ENCODE peak calls at places on chromosomes 13 and 19, in six cellular contexts. Z is Peyer's patch, X is cardiac fibroblast, D is coronary artery, H is GM20000, V is body of pancreas. I is an unnamed sample.

GRCh38 chr19:57934820-57935665 is at the start of gene ZNF418:
- DNase-seq in Z (peak; percentile 34), X (peak; percentile 87), D (no peak), H (peak; percentile 64), V (peak; percentile 63), I (peak; percentile 31)

GRCh38 chr13:90890435-90890834 is 457.1 kb upstream of the MIR17HG start:
- DNase-seq in Z (no peak), X (no peak), D (no peak), H (no peak), V (no peak), I (no peak)

GRCh38 chr13:34357435-34358232 is 539.7 kb downstream of the RFC3 start:
- DNase-seq in Z (no peak), X (peak; percentile 85), D (no peak), H (no peak), V (no peak), I (no peak)

GRCh38 chr19:18122860-18123795 is 25.6 kb downstream of the MAST3 start:
- DNase-seq in Z (no peak), X (no peak), D (no peak), H (no peak), V (no peak), I (no peak)

GRCh38 chr19:5974721-5975387 is 3.1 kb downstream of the RANBP3 start:
- DNase-seq in Z (no peak), X (no peak), D (no peak), H (peak; percentile 67), V (no peak), I (no peak)

GRCh38 chr13:44685641-44686040 is 109.5 kb upstream of the TSC22D1 start:
- DNase-seq in Z (no peak), X (peak; percentile 43), D (no peak), H (no peak), V (no peak), I (no peak)

GRCh38 chr19:48965033-48965805 is at the start of gene FTL:
- DNase-seq in Z (peak; percentile 98), X (peak; percentile 95), D (peak; percentile 99), H (peak; percentile 97), V (peak; percentile 98), I (peak; percentile 96)

GRCh38 chr19:51460164-51460992 is 2.1 kb upstream of the SIGLEC8 start:
- DNase-seq in Z (no peak), X (no peak), D (peak; percentile 57), H (no peak), V (no peak), I (no peak)

GRCh38 chr19:8054169-8054568 is 1.6 kb downstream of the CCL25 start:
- DNase-seq in Z (no peak), X (no peak), D (no peak), H (no peak), V (peak; percentile 9), I (no peak)

GRCh38 chr19:1066748-1067340 is at the start of gene ARHGAP45:
- DNase-seq in Z (peak; percentile 86), X (no peak), D (no peak), H (peak; percentile 94), V (no peak), I (peak; percentile 89)

GRCh38 chr19:5903054-5903501 is 512 bp downstream of the NDUFA11 start:
- DNase-seq in Z (no peak), X (peak; percentile 50), D (no peak), H (no peak), V (no peak), I (no peak)

GRCh38 chr19:10695401-10696398 is 5.5 kb upstream of the QTRT1 start:
- DNase-seq in Z (peak; percentile 79), X (peak; percentile 94), D (peak; percentile 91), H (peak; percentile 95), V (peak; percentile 98), I (peak; percentile 89)

GRCh38 chr13:95956589-95957148 is 96.5 kb downstream of the UGGT2 start:
- DNase-seq in Z (no peak), X (peak; percentile 57), D (no peak), H (no peak), V (no peak), I (peak; percentile 29)

GRCh38 chr13:79468402-79468801 is 12.6 kb upstream of the NDFIP2 start:
- DNase-seq in Z (no peak), X (no peak), D (no peak), H (no peak), V (no peak), I (no peak)

GRCh38 chr13:30576528-30576927 is 41.2 kb upstream of the USPL1 start:
- DNase-seq in Z (no peak), X (peak; percentile 46), D (no peak), H (no peak), V (peak; percentile 16), I (no peak)

GRCh38 chr19:19591133-19591825 is 27.2 kb downstream of the PBX4 start:
- DNase-seq in Z (peak; percentile 53), X (peak; percentile 98), D (no peak), H (peak; percentile 79), V (peak; percentile 42), I (peak; percentile 50)

GRCh38 chr13:48184260-48184659 is 48.7 kb upstream of the ITM2B start:
- DNase-seq in Z (no peak), X (no peak), D (no peak), H (peak; percentile 32), V (no peak), I (no peak)

GRCh38 chr19:12872941-12873890 is 8.0 kb downstream of the DNASE2 start:
- DNase-seq in Z (peak; percentile 44), X (peak; percentile 84), D (no peak), H (peak; percentile 63), V (peak; percentile 93), I (no peak)

GRCh38 chr13:113922412-113923118 is 51.3 kb downstream of the C13orf46 start:
- DNase-seq in Z (no peak), X (no peak), D (peak; percentile 56), H (no peak), V (no peak), I (no peak)

GRCh38 chr13:24630851-24631341 is 49.3 kb upstream of the ATP12A start:
- DNase-seq in Z (no peak), X (peak; percentile 55), D (no peak), H (no peak), V (no peak), I (no peak)

GRCh38 chr13:69660155-69660554 is 447.5 kb upstream of the ATXN8OS start:
- DNase-seq in Z (no peak), X (no peak), D (no peak), H (no peak), V (no peak), I (no peak)

GRCh38 chr13:30364876-30365275 is 57.4 kb upstream of the UBE2L5 start:
- DNase-seq in Z (no peak), X (peak; percentile 46), D (no peak), H (no peak), V (no peak), I (no peak)

DNA sequence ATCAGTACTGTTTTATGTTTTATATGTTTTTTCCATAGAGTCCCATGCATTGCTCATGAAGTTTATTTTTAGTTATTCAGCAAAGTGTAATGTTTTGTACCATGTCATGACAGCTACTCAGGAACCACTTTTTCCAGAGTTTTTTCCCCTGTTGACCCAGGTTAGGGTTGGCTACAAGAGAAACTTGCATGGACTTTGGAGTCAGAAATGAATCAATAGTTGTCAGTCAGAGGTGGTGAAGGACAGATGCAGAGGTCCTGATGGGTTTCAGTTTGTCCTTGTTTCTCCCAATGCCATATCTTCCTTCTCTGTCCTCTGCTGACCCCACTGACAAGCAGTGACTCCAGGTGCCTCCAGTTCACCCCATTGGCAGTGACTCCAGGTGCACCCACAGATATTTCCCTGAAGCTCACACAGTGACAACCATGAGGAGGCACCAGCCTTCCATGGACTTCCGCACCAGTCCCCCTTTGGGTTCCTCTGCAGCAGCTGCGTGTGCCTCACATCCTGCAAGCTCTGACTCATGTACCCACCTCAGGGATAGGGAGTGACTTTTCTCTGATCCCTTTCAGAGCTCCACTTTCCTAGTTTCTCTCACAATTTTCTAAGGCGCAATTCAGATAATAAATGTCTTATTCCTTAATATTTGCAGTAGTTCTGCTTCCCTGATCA is 92.1 kb downstream of the AKAP11 start:
- DNase-seq in Z (no peak), X (peak; percentile 85), D (no peak), H (no peak), V (no peak), I (no peak)
- TF ChIP-seq CTCF in Z (no peak), X (peak; percentile 34), D (no peak), H (no peak), V (no peak), I (no peak)

GRCh38 chr19:55440411-55441105 is 2.5 kb downstream of the SHISA7 start:
- DNase-seq in Z (no peak), X (no peak), D (no peak), H (peak; percentile 79), V (no peak), I (no peak)

GRCh38 chr19:55441319-55441691 is 1.8 kb downstream of the SHISA7 start:
- DNase-seq in Z (no peak), X (no peak), D (no peak), H (peak; percentile 72), V (no peak), I (no peak)

GRCh38 chr19:55436847-55437246 is 6.3 kb downstream of the SHISA7 start:
- DNase-seq in Z (no peak), X (no peak), D (no peak), H (no peak), V (no peak), I (no peak)

GRCh38 chr19:55437410-55437809 is 5.7 kb downstream of the SHISA7 start:
- DNase-seq in Z (no peak), X (peak; percentile 66), D (no peak), H (peak; percentile 69), V (peak; percentile 72), I (no peak)

GRCh38 chr19:55439052-55439451 is 4.0 kb downstream of the SHISA7 start:
- DNase-seq in Z (no peak), X (no peak), D (no peak), H (no peak), V (no peak), I (no peak)
- TF ChIP-seq CTCF in Z (no peak), X (no peak), D (no peak), H (no peak), V (no peak), I (no peak)

GRCh38 chr13:60227168-60227567 is 63.4 kb upstream of the DIAPH3 start:
- DNase-seq in Z (no peak), X (peak; percentile 6), D (no peak), H (no peak), V (no peak), I (no peak)

GRCh38 chr13:60221581-60221980 is 57.9 kb upstream of the DIAPH3 start:
- DNase-seq in Z (no peak), X (no peak), D (no peak), H (no peak), V (no peak), I (no peak)

GRCh38 chr13:60229708-60230272 is 66.1 kb upstream of the DIAPH3 start:
- DNase-seq in Z (no peak), X (no peak), D (no peak), H (no peak), V (no peak), I (no peak)

GRCh38 chr13:60230593-60230992 is 66.9 kb upstream of the DIAPH3 start:
- DNase-seq in Z (no peak), X (peak; percentile 18), D (no peak), H (no peak), V (no peak), I (no peak)

DNA sequence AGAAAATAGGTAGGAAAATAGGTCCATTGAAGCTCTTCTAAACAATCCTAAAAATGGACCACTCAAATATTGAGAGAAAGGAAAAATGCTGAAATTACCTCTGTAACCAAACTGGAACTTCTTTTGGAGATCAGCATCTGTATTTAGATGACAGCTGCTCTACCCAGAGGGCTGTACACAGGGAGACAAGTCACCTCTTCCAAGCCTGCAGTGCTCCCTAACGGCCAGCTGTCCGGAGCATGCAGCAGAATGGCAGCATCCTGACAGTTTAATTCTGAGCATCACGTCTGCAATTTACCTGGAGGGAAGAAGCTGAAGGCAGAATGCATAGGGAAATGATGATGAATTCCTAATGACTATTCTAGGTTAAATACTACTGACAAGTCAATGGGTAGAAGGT is 62.8 kb upstream of the DIAPH3 start:
- DNase-seq in Z (no peak), X (peak; percentile 51), D (no peak), H (no peak), V (peak; percentile 53), I (no peak)
- TF ChIP-seq CTCF in Z (peak; percentile 36), X (peak; percentile 56), D (no peak), H (no peak), V (peak; percentile 12), I (peak; percentile 37)

GRCh38 chr13:105213512-105213911 is 1322.0 kb downstream of the EFNB2 start:
- DNase-seq in Z (no peak), X (no peak), D (no peak), H (no peak), V (no peak), I (no peak)
- TF ChIP-seq CTCF in Z (no peak), X (no peak), D (no peak), H (no peak), V (no peak), I (no peak)